ENCODE peak calls at places on chromosomes 11 and 22, in ten cellular contexts. X is non-pigmented ciliary epithelial cell, C is NCI-H1105 treated with DMSO at 0.1 percent for 48 hours, P is tibial nerve, G is retinal pigment epithelial cell, U is NCI-H2171, R is choroid plexus epithelial cell, S is nephron progenitor cell, T is thoracic aorta, Y is SK-N-DZ. K is an unnamed sample.

GRCh38 chr11:67376873-67377808 is 3.7 kb upstream of the CLCF1 start:
- DNase-seq in R (no peak), T (no peak), Y (no peak), X (no peak), S (no peak), G (no peak), U (no peak), P (no peak), C (peak), K (no peak)

GRCh38 chr11:45392621-45393183 is 106.6 kb upstream of the SYT13 start:
- DNase-seq in T (no peak), U (no peak), S (no peak), P (no peak), Y (no peak), R (no peak), G (no peak), X (no peak), C (no peak), K (no peak)

GRCh38 chr22:23652286-23652685 is 20.2 kb upstream of the DRICH1 start:
- DNase-seq in X (no peak), T (no peak), P (no peak), U (no peak), G (no peak), R (no peak), S (no peak), C (no peak), Y (no peak), K (no peak)

GRCh38 chr11:91263698-91264097 is 960.9 kb upstream of the FAT3 start:
- DNase-seq in U (no peak), P (no peak), R (no peak), C (no peak), X (no peak), G (no peak), T (no peak), Y (peak), S (no peak), K (no peak)

GRCh38 chr11:122709042-122709760 is 53.7 kb downstream of the UBASH3B start:
- DNase-seq in X (no peak), Y (no peak), P (no peak), R (peak), C (no peak), S (no peak), U (no peak), G (no peak), T (no peak), K (no peak)

GRCh38 chr11:72975778-72976520 is 161.7 kb downstream of the ATG16L2 start:
- DNase-seq in U (no peak), X (peak), S (no peak), C (no peak), P (no peak), G (peak), R (peak), Y (no peak), T (no peak), K (no peak)

GRCh38 chr22:46875089-46875488 is 112.6 kb downstream of the TBC1D22A start:
- DNase-seq in C (no peak), X (no peak), U (no peak), P (no peak), G (no peak), R (no peak), Y (no peak), S (no peak), T (no peak), K (no peak)

GRCh38 chr11:98062714-98063113 is 958.0 kb upstream of the CNTN5 start:
- DNase-seq in T (no peak), P (no peak), C (no peak), R (no peak), U (no peak), G (no peak), Y (no peak), X (no peak), S (no peak), K (no peak)

GRCh38 chr11:103601230-103601846 is 435.1 kb upstream of the DDI1 start:
- DNase-seq in U (no peak), G (no peak), X (peak), Y (peak), R (peak), S (peak), P (no peak), C (peak), T (no peak), K (peak)

GRCh38 chr11:9123595-9124304 is 32.4 kb upstream of the SCUBE2 start:
- DNase-seq in X (no peak), P (no peak), C (no peak), U (no peak), S (no peak), Y (no peak), R (no peak), T (no peak), G (no peak), K (no peak)

GRCh38 chr11:68974421-68975194 is 6.2 kb downstream of the MRGPRD start:
- DNase-seq in G (no peak), X (no peak), T (no peak), C (no peak), S (no peak), R (peak), Y (peak), U (peak), P (no peak), K (no peak)

GRCh38 chr22:19533049-19533626 is 8.9 kb upstream of the CLDN5 start:
- DNase-seq in R (no peak), U (no peak), G (no peak), Y (no peak), S (no peak), C (no peak), X (no peak), P (no peak), T (no peak), K (no peak)

GRCh38 chr11:66495401-66495844 is 15.0 kb upstream of the BBS1 start:
- DNase-seq in G (no peak), S (no peak), T (no peak), Y (no peak), R (no peak), U (no peak), X (no peak), C (no peak), P (no peak), K (no peak)

GRCh38 chr11:92911478-92911877 is 58.0 kb upstream of the MTNR1B start:
- DNase-seq in S (no peak), T (no peak), Y (no peak), C (peak), R (no peak), P (no peak), G (no peak), X (no peak), U (no peak), K (no peak)

GRCh38 chr11:85694385-85694980 is 8.5 kb upstream of the CCDC89 start:
- DNase-seq in T (no peak), Y (peak), G (no peak), U (peak), C (peak), X (peak), S (no peak), R (peak), P (no peak), K (peak)

GRCh38 chr11:86275493-86276370 is 26.3 kb upstream of the HIKESHI start:
- DNase-seq in U (no peak), G (no peak), R (no peak), X (no peak), T (no peak), C (peak), P (no peak), S (no peak), Y (no peak), K (no peak)

GRCh38 chr11:78203184-78203583 is 14.5 kb downstream of the USP35 start:
- DNase-seq in P (no peak), Y (no peak), G (no peak), T (no peak), C (no peak), R (no peak), S (no peak), X (no peak), U (no peak), K (no peak)

GRCh38 chr11:121134758-121135312 is 33.8 kb downstream of the TECTA start:
- DNase-seq in S (no peak), Y (peak), T (no peak), X (no peak), U (no peak), R (no peak), G (no peak), C (no peak), P (no peak), K (no peak)

GRCh38 chr11:3094223-3094824 is 37.1 kb upstream of the CARS1 start:
- DNase-seq in P (no peak), U (no peak), T (no peak), G (no peak), S (no peak), R (no peak), Y (no peak), X (no peak), C (no peak), K (no peak)

GRCh38 chr11:134482865-134483264 is 70.8 kb upstream of the B3GAT1 start:
- DNase-seq in T (no peak), R (no peak), S (no peak), X (no peak), P (no peak), Y (no peak), G (no peak), U (no peak), C (no peak), K (no peak)

GRCh38 chr22:19361501-19362103 is 69.9 kb downstream of the HIRA start:
- DNase-seq in G (no peak), P (no peak), X (no peak), T (no peak), R (peak), S (no peak), C (no peak), U (no peak), Y (no peak), K (peak)

GRCh38 chr11:100706179-100706578 is 19.1 kb downstream of the ARHGAP42 start:
- DNase-seq in X (no peak), P (no peak), U (no peak), R (no peak), Y (no peak), C (no peak), T (no peak), S (no peak), G (no peak), K (no peak)

GRCh38 chr11:113281052-113281725 is 33.2 kb upstream of the TTC12 start:
- DNase-seq in Y (no peak), G (no peak), U (no peak), C (no peak), R (peak), S (no peak), X (no peak), P (no peak), T (no peak), K (no peak)

GRCh38 chr11:40203606-40204005 is 1255.8 kb downstream of the LRRC4C start:
- DNase-seq in T (no peak), C (no peak), G (no peak), S (no peak), X (no peak), P (no peak), R (no peak), Y (no peak), U (no peak), K (no peak)

K was measured in D341Med.